ENCODE peak calls at places on chromosomes 13 and 19, in five cellular contexts. One of them, this sample, is unnamed.

GRCh38 chr13:42992585-42993122 is 613 bp upstream of the EPSTI1 start:
- DNase-seq in effector CD4-positive, alpha-beta T cell: no peak
- DNase-seq in glutamatergic neuron: no peak
- DNase-seq in dermis microvascular lymphatic vessel endothelial cell: no peak
- DNase-seq in omental fat pad: no peak
- DNase-seq in this sample: no peak

GRCh38 chr13:24208314-24208713 is 47.8 kb downstream of the SPATA13 start:
- DNase-seq in glutamatergic neuron: no peak
- DNase-seq in dermis microvascular lymphatic vessel endothelial cell: no peak
- DNase-seq in effector CD4-positive, alpha-beta T cell: no peak
- DNase-seq in omental fat pad: no peak
- DNase-seq in this sample: no peak

GRCh38 chr13:94199135-94199534 is 280.3 kb downstream of the DCT start:
- DNase-seq in dermis microvascular lymphatic vessel endothelial cell: no peak
- DNase-seq in glutamatergic neuron: no peak
- DNase-seq in effector CD4-positive, alpha-beta T cell: no peak
- DNase-seq in omental fat pad: no peak
- DNase-seq in this sample: no peak

GRCh38 chr19:53927745-53928144 is 18.7 kb downstream of the CACNG7 start:
- DNase-seq in dermis microvascular lymphatic vessel endothelial cell: peak
- DNase-seq in glutamatergic neuron: no peak
- DNase-seq in omental fat pad: no peak
- DNase-seq in effector CD4-positive, alpha-beta T cell: peak
- DNase-seq in this sample: no peak

GRCh38 chr19:18292460-18292809 is 11.0 kb upstream of the JUND start:
- DNase-seq in omental fat pad: no peak
- DNase-seq in glutamatergic neuron: no peak
- DNase-seq in dermis microvascular lymphatic vessel endothelial cell: no peak
- DNase-seq in effector CD4-positive, alpha-beta T cell: no peak
- DNase-seq in this sample: no peak

GRCh38 chr19:628168-628567 is 5.2 kb downstream of the POLRMT start:
- DNase-seq in omental fat pad: no peak
- DNase-seq in effector CD4-positive, alpha-beta T cell: no peak
- DNase-seq in glutamatergic neuron: peak
- DNase-seq in dermis microvascular lymphatic vessel endothelial cell: no peak
- DNase-seq in this sample: peak

GRCh38 chr19:35729763-35730162 is 12.0 kb downstream of the KMT2B start:
- DNase-seq in effector CD4-positive, alpha-beta T cell: no peak
- DNase-seq in omental fat pad: no peak
- DNase-seq in dermis microvascular lymphatic vessel endothelial cell: no peak
- DNase-seq in glutamatergic neuron: no peak
- DNase-seq in this sample: no peak

GRCh38 chr19:57651654-57651996 is 17.1 kb upstream of the ZSCAN4 start:
- DNase-seq in omental fat pad: no peak
- DNase-seq in effector CD4-positive, alpha-beta T cell: no peak
- DNase-seq in dermis microvascular lymphatic vessel endothelial cell: no peak
- DNase-seq in glutamatergic neuron: no peak
- DNase-seq in this sample: no peak

GRCh38 chr19:10270180-10270615 is 722 bp upstream of the ICAM1 start:
- DNase-seq in effector CD4-positive, alpha-beta T cell: peak
- DNase-seq in omental fat pad: peak
- DNase-seq in glutamatergic neuron: no peak
- DNase-seq in dermis microvascular lymphatic vessel endothelial cell: no peak
- DNase-seq in this sample: no peak

GRCh38 chr13:20594276-20594675 is 27.3 kb downstream of the IFT88 start:
- DNase-seq in glutamatergic neuron: no peak
- DNase-seq in omental fat pad: no peak
- DNase-seq in dermis microvascular lymphatic vessel endothelial cell: no peak
- DNase-seq in effector CD4-positive, alpha-beta T cell: no peak
- DNase-seq in this sample: no peak

GRCh38 chr13:102598061-102598460 is 1.3 kb downstream of the TPP2 start:
- DNase-seq in glutamatergic neuron: no peak
- DNase-seq in effector CD4-positive, alpha-beta T cell: no peak
- DNase-seq in omental fat pad: no peak
- DNase-seq in dermis microvascular lymphatic vessel endothelial cell: no peak
- DNase-seq in this sample: no peak

GRCh38 chr19:53908933-53909415 is at the start of gene CACNG7:
- DNase-seq in omental fat pad: no peak
- DNase-seq in dermis microvascular lymphatic vessel endothelial cell: no peak
- DNase-seq in glutamatergic neuron: peak
- DNase-seq in effector CD4-positive, alpha-beta T cell: no peak
- DNase-seq in this sample: no peak

GRCh38 chr13:24097064-24097463 is 63.5 kb upstream of the SPATA13 start:
- DNase-seq in dermis microvascular lymphatic vessel endothelial cell: no peak
- DNase-seq in effector CD4-positive, alpha-beta T cell: no peak
- DNase-seq in glutamatergic neuron: no peak
- DNase-seq in omental fat pad: no peak
- DNase-seq in this sample: peak

GRCh38 chr19:50688766-50689165 is 30.8 kb downstream of the SHANK1 start:
- DNase-seq in dermis microvascular lymphatic vessel endothelial cell: no peak
- DNase-seq in omental fat pad: no peak
- DNase-seq in glutamatergic neuron: no peak
- DNase-seq in effector CD4-positive, alpha-beta T cell: no peak
- DNase-seq in this sample: no peak

GRCh38 chr19:13613447-13613846 is 107.2 kb upstream of the CACNA1A start:
- DNase-seq in omental fat pad: no peak
- DNase-seq in dermis microvascular lymphatic vessel endothelial cell: no peak
- DNase-seq in glutamatergic neuron: no peak
- DNase-seq in effector CD4-positive, alpha-beta T cell: no peak
- DNase-seq in this sample: no peak

GRCh38 chr13:45492538-45492937 is 27.8 kb downstream of the COG3 start:
- DNase-seq in dermis microvascular lymphatic vessel endothelial cell: no peak
- DNase-seq in omental fat pad: no peak
- DNase-seq in glutamatergic neuron: no peak
- DNase-seq in effector CD4-positive, alpha-beta T cell: no peak
- DNase-seq in this sample: no peak

GRCh38 chr19:22784051-22784450 is at the start of gene ZNF99:
- DNase-seq in dermis microvascular lymphatic vessel endothelial cell: no peak
- DNase-seq in effector CD4-positive, alpha-beta T cell: no peak
- DNase-seq in omental fat pad: peak
- DNase-seq in glutamatergic neuron: no peak
- DNase-seq in this sample: peak

GRCh38 chr19:35170359-35171061 is 16.0 kb downstream of the FXYD5 start:
- DNase-seq in dermis microvascular lymphatic vessel endothelial cell: no peak
- DNase-seq in glutamatergic neuron: no peak
- DNase-seq in effector CD4-positive, alpha-beta T cell: no peak
- DNase-seq in omental fat pad: no peak
- DNase-seq in this sample: no peak

GRCh38 chr19:15373644-15374043 is 5.9 kb downstream of the AKAP8 start:
- DNase-seq in glutamatergic neuron: no peak
- DNase-seq in effector CD4-positive, alpha-beta T cell: no peak
- DNase-seq in dermis microvascular lymphatic vessel endothelial cell: no peak
- DNase-seq in omental fat pad: no peak
- DNase-seq in this sample: no peak

GRCh38 chr19:9075064-9075964 is 11.5 kb upstream of the OR1M1 start:
- DNase-seq in glutamatergic neuron: no peak
- DNase-seq in dermis microvascular lymphatic vessel endothelial cell: no peak
- DNase-seq in omental fat pad: peak
- DNase-seq in effector CD4-positive, alpha-beta T cell: no peak
- DNase-seq in this sample: no peak

GRCh38 chr19:36003284-36003683 is 5.3 kb downstream of the SYNE4 start:
- DNase-seq in glutamatergic neuron: no peak
- DNase-seq in effector CD4-positive, alpha-beta T cell: no peak
- DNase-seq in dermis microvascular lymphatic vessel endothelial cell: no peak
- DNase-seq in omental fat pad: no peak
- DNase-seq in this sample: no peak

GRCh38 chr19:2491130-2491801 is 15.3 kb downstream of the GADD45B start:
- DNase-seq in glutamatergic neuron: no peak
- DNase-seq in effector CD4-positive, alpha-beta T cell: no peak
- DNase-seq in omental fat pad: no peak
- DNase-seq in dermis microvascular lymphatic vessel endothelial cell: no peak
- DNase-seq in this sample: no peak

GRCh38 chr19:31279436-31279765 is 69.8 kb downstream of the TSHZ3 start:
- DNase-seq in omental fat pad: no peak
- DNase-seq in effector CD4-positive, alpha-beta T cell: no peak
- DNase-seq in glutamatergic neuron: no peak
- DNase-seq in dermis microvascular lymphatic vessel endothelial cell: no peak
- DNase-seq in this sample: no peak

This sample was measured in WERI-Rb-1.